ENCODE peak calls at places on chromosomes 16 and 17, in nine cellular contexts. N, W, I, V, H, C, Z, B and K are unnamed samples.
A peak's percentile ranks its signal among the peaks of the same experiment; 100 is the strongest.

GRCh38 chr16:50267151-50267631 is 840 bp downstream of the ADCY7 start:
- DNase-seq in W (no peak), B (no peak), H (no peak), C (no peak), Z (no peak), I (no peak), V (no peak), N (no peak), K (no peak)

GRCh38 chr17:8408371-8408770 is 10.7 kb upstream of the RNF222 start:
- DNase-seq in W (peak; percentile 68), Z (peak; percentile 33), H (no peak), V (no peak), C (no peak), N (no peak), B (no peak), I (peak; percentile 72), K (no peak)

GRCh38 chr16:21524068-21524751 is 75.2 kb upstream of the METTL9 start:
- DNase-seq in W (no peak), C (no peak), N (no peak), Z (no peak), B (no peak), V (no peak), H (no peak), I (no peak), K (no peak)

GRCh38 chr17:28174352-28175046 is 132.0 kb downstream of the NLK start:
- DNase-seq in W (no peak), I (no peak), Z (no peak), B (no peak), V (no peak), C (no peak), H (no peak), N (no peak), K (no peak)

GRCh38 chr17:19533718-19534561 is at the start of gene SLC47A1:
- DNase-seq in W (peak; percentile 91), H (no peak), B (no peak), V (peak; percentile 29), I (peak; percentile 20), C (no peak), N (no peak), Z (peak; percentile 76), K (no peak)

GRCh38 chr17:62696726-62697490 is 69.4 kb downstream of the MRC2 start:
- DNase-seq in B (no peak), I (no peak), H (no peak), V (no peak), C (no peak), N (no peak), W (peak; percentile 82), Z (no peak), K (no peak)

GRCh38 chr17:31424944-31425582 is 33.6 kb downstream of the RAB11FIP4 start:
- DNase-seq in I (no peak), V (no peak), W (no peak), N (peak; percentile 12), C (peak; percentile 44), Z (no peak), B (no peak), H (no peak), K (no peak)

GRCh38 chr17:32488604-32489180 is 1.9 kb downstream of the CDK5R1 start:
- DNase-seq in I (no peak), V (no peak), W (peak; percentile 20), N (no peak), C (no peak), Z (no peak), B (no peak), H (no peak), K (no peak)

GRCh38 chr17:65092262-65092661 is 35.7 kb upstream of the GNA13 start:
- DNase-seq in N (peak; percentile 43), C (no peak), W (no peak), H (no peak), I (no peak), V (no peak), Z (peak; percentile 55), B (no peak), K (no peak)

GRCh38 chr17:39867084-39867890 is 715 bp upstream of the ZPBP2 start:
- DNase-seq in V (no peak), C (no peak), I (peak; percentile 42), B (no peak), N (no peak), H (no peak), W (no peak), Z (no peak), K (no peak)

GRCh38 chr17:39866013-39866730 is 1.8 kb upstream of the ZPBP2 start:
- DNase-seq in N (no peak), Z (no peak), C (no peak), I (no peak), W (no peak), H (no peak), B (no peak), V (no peak), K (no peak)

GRCh38 chr17:39870776-39871175 is 2.8 kb downstream of the ZPBP2 start:
- DNase-seq in B (no peak), Z (no peak), V (no peak), H (no peak), N (no peak), I (no peak), W (no peak), C (no peak), K (no peak)

GRCh38 chr17:39868554-39868942 is 546 bp downstream of the ZPBP2 start:
- DNase-seq in Z (no peak), I (no peak), B (no peak), W (no peak), N (no peak), C (no peak), H (no peak), V (no peak), K (no peak)

DNA sequence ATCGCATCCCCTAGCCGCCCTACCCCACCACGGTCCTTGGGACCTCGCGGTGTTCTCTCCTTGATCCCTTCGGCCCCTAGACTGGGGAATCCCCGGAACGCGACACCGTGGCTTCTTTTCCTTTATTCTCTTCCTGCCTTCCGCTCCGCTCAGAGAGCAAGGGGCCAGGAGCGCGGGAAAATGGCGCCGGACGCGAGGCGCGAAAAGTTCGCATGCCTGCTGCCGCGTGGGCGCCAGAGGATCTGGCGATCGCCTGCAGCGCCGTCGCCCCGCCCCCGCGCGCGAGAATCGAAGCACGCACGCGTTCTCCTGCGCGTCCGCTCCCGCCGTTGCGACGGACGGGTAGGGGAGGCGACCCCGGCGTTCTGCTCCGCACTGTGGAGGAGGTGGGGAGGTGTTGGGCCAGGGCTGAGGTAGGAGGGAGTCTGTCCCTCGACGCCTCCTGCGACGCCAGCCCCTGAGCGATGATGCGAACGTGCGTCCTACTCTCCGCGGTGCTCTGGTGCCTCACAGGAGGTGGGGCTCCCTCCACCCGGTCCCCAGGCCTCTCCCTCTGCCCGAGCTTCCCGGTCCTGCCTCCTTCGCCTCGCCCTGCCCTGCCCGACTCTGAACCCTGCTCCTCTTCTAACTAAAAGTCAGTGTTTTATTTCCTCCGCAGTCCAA is at the start of gene ZPBP2:
- DNase-seq in N (no peak), V (no peak), C (no peak), I (peak; percentile 15), Z (no peak), H (no peak), W (peak; percentile 88), B (no peak), K (no peak)
- TF ChIP-seq POLR2A in N (no peak), V (no peak), C (no peak), I (no peak), Z (no peak), H (no peak), W (no peak), B (no peak), K (no peak)

GRCh38 chr17:75109407-75110236 is at the start of gene ARMC7:
- DNase-seq in C (peak; percentile 92), I (peak; percentile 95), B (peak; percentile 87), N (peak; percentile 77), V (peak; percentile 86), W (peak; percentile 99), Z (peak; percentile 97), H (peak; percentile 30), K (peak; percentile 98)
- TF ChIP-seq POLR2A in C (peak; percentile 47), I (peak; percentile 88), B (peak; percentile 32), N (no peak), V (no peak), W (peak; percentile 84), Z (peak; percentile 83), H (peak; percentile 79), K (peak; percentile 84)

GRCh38 chr17:35578195-35578928 is at the start of gene PEX12:
- DNase-seq in I (peak; percentile 91), Z (peak; percentile 93), V (peak; percentile 86), W (peak; percentile 85), N (peak; percentile 80), C (peak; percentile 92), B (peak; percentile 89), H (peak; percentile 51), K (peak; percentile 65)
- TF ChIP-seq POLR2A in I (peak; percentile 78), Z (peak; percentile 78), V (peak; percentile 57), W (peak; percentile 76), N (peak; percentile 55), C (peak; percentile 74), B (peak; percentile 72), H (peak; percentile 80), K (peak; percentile 88)

DNA sequence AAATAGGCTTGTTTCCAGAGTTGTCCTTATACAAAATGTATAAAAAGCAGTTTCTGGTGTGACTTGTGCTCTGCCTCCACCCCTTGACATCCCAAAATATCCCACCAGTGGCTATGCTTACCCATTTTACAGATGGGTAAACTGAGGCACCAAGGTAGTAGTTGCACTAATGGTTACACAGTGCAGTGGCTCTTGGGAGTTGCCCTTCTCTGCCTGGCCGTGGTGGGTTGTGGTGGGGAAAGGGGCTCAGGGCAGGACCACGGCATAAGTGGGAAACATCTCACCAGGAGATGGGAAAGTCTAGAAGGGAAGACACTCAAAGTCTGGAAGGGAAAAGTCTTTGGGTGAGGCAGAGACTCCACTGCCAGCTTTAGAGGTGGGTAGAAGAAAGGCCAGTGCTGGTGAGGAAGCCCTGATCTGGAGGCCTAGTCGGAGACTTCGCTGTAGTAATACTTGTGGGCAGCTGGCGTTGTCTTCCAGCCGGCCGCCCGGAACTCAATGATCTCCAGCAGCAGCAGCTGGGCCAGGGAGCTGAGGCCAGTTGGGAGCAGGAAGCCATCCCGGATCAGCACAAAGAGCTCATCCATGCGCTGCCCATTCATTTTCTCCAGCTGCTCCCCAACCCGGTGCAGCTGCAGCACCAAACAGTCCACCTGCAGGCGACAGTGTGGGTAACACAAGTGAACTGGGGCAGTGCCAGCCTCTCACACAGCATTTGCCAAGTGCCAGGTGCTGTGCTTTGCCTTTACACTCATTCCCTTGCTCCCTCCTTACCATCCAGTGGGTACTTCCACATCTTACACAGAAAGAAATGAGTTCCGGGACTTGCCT is 4.5 kb downstream of the MIF4GD start:
- DNase-seq in H (no peak), W (no peak), V (no peak), I (no peak), N (no peak), Z (no peak), C (no peak), B (no peak), K (no peak)
- TF ChIP-seq POLR2A in H (no peak), W (no peak), V (no peak), I (no peak), N (no peak), Z (no peak), C (no peak), B (no peak), K (no peak)

GRCh38 chr17:81115749-81116464 is 49.4 kb upstream of the PVALEF start:
- DNase-seq in C (no peak), I (no peak), N (no peak), Z (no peak), H (no peak), B (no peak), V (no peak), W (no peak), K (no peak)
- TF ChIP-seq POLR2A in C (no peak), I (no peak), N (no peak), Z (no peak), H (no peak), B (no peak), V (no peak), W (no peak), K (no peak)